ENCODE peak calls at places on chromosome 7, in five cellular contexts. T is transverse colon, K is IMR-90, V is hepatocyte, C is GM23248. A is an unnamed sample. For H3K4me1, the result is how much of the 10 kb centered on the place peaks cover.

GRCh38 chr7:101418694-101419093 is 56.0 kb downstream of the COL26A1 start:
- DNase-seq in T (no peak), C (no peak), V (no peak), K (no peak), A (no peak)

GRCh38 chr7:104363355-104363754 is 35.0 kb downstream of the LHFPL3 start:
- DNase-seq in C (no peak), T (no peak), K (no peak), V (no peak), A (no peak)

GRCh38 chr7:148561099-148561498 is 29.5 kb upstream of the C7orf33 start:
- DNase-seq in V (peak), C (no peak), K (no peak), T (no peak), A (no peak)

GRCh38 chr7:39621261-39621660 is 2.1 kb upstream of the RALA start:
- DNase-seq in T (no peak), V (no peak), C (peak), K (peak), A (no peak)

GRCh38 chr7:142793156-142793555 is 22.4 kb downstream of the PRSS2 start:
- DNase-seq in K (no peak), C (no peak), T (no peak), V (no peak), A (no peak)

GRCh38 chr7:26346611-26347200 is 55.0 kb downstream of the SNX10 start:
- DNase-seq in K (peak), V (no peak), T (peak), C (peak), A (no peak)

GRCh38 chr7:85160223-85160622 is 26.6 kb downstream of the SEMA3D start:
- DNase-seq in V (no peak), C (peak), K (peak), T (no peak), A (no peak)

GRCh38 chr7:96991850-96992623 is 13.3 kb upstream of the DLX6 start:
- DNase-seq in K (no peak), T (no peak), C (no peak), V (no peak), A (no peak)

GRCh38 chr7:17903337-17903736 is 37.0 kb downstream of the SNX13 start:
- DNase-seq in T (no peak), K (no peak), C (no peak), V (no peak), A (no peak)

GRCh38 chr7:33179519-33179918 is 50.2 kb downstream of the BBS9 start:
- DNase-seq in C (no peak), T (no peak), V (no peak), K (no peak), A (no peak)

GRCh38 chr7:75977741-75978140 is 16.7 kb downstream of the TMEM120A start:
- DNase-seq in V (no peak), T (no peak), C (no peak), K (no peak), A (no peak)

GRCh38 chr7:73832806-73833205 is 2.0 kb downstream of the CLDN4 start:
- DNase-seq in V (no peak), C (no peak), K (no peak), T (peak), A (no peak)

DNA sequence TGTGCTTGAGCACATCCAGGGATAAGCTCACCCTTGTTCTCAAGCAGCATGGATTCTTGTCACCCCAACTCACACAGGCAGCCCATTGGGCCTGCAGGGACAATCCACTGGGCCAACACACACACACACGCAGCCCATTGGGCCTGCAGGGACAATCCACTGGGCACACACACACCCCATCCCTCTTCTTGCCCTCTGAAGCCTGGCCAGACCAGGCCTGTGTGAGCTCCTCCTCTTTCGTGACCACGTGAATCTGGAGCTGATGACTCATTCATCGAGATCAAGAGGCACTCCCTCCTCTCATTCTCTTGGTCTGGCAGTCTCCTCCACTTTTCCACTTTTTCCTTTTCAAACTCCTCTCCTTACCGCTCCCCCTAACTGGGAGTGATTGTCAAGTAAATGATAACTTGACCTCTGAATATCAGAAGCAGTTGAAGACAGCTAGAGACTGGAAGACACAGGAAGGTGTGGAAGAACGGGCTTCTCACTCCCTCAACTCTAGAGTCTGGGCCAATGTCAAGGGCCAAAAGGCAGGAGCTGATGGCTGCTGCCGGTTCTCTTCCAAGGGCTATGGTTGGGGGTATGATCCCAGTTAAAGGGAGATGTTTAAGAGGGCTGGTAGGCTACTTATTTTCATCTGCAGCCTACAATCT is 89.7 kb downstream of the HIPK2 start:
- DNase-seq in V (no peak), T (no peak), C (peak), K (peak), A (no peak)
- H3K4me1 ChIP-seq in V (under half), T (under half), C (under half), K (under half), A (under half)

DNA sequence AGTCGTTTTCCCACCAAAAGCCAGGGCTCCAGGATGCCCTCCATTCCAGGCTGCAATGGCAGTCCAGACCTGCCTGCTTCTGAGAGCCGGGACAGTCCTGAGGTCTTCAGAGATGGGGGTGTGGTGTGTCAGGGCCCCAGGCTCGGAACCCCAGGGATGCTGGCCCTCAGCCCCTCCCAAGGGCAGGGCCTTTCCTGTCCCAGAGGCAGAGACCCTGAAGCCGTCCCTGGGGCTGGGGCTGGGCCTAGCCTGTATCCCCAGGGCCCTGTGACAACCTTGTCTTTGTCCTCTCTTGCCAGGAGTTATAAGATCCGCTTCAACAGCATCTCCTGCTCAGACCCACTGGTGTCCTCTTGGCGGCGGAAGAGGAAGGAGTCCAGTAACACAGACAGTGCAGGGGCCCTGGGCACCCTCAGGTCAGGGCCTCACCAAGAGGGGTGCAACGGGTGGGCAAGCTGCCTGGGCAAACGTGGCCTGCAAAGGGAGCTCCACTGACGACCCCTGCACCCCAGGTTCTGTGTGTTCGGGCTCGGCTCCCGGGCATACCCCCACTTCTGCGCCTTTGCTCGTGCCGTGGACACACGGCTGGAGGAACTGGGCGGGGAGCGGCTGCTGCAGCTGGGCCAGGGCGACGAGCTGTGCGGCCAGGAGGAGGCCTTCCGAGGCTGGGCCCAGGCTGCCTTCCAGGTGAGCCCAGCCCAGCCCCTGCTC is 15.9 kb downstream of the NOS3 start:
- DNase-seq in V (peak), C (no peak), T (no peak), K (no peak), A (no peak)
- H3K4me1 ChIP-seq in V (under half), C (under half), T (under half), K (under half), A (under half)

DNA sequence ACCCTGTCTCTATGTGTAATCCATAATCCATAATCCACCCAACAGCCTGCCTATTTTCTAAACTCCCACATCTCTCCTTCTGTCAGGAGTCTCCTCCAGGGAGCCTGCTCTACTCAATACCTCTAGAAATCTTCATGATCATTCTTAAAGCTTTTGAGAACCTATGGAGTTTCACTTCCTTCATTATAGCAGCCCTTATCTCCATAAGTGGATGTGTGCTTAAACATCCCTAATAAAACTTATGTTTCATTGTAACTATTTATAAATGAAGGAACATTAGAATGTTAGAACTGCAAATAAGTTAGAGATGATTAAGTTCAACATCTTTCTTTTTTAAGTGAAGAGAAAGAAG is 8.4 kb downstream of the CPED1 start:
- DNase-seq in K (no peak), C (no peak), V (no peak), T (no peak), A (no peak)
- H3K4me1 ChIP-seq in K (under half), C (under half), V (under half), T (under half), A (under half)

DNA sequence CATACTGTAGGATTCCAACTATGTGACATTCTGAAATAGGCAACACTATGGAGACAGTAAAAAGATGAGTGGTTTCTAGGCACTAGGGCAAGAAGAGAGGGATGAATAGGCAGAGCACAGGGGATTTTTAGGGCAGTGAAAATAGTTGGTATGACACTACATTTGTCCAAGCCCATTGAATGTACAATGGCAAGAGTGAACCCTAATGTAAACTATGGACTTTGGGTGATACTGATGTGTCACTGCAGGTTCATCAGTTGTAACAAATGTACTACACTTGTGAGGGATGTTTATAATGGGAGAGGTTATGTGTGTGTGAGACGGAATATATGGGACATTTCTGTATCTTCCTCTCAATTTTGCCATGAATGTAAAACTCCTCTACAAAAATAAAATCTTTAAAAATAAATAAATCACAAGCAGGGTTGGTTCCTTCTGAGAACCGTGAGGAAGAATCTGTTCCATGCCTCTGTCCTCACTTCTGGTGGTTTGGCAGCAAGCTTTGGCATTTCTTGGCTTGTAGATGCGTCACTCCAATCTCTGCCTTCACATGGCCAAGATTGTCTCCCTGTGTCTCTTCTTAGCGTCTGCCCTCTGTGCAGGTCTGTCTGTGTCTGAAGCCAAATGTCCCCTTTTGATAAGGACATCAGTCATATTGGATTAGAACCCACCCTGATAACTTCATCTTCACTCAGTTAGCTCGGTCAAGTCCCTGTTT is 83.1 kb upstream of the AGBL3 start:
- DNase-seq in C (peak), K (no peak), V (no peak), T (no peak), A (no peak)
- H3K4me1 ChIP-seq in C (half or more), K (under half), V (under half), T (under half), A (half or more)

GRCh38 chr7:150371131-150371995 is 2.7 kb downstream of the REPIN1 start:
- DNase-seq in V (no peak), T (no peak), C (no peak), K (no peak), A (no peak)

GRCh38 chr7:150372271-150373048 is 3.8 kb downstream of the REPIN1 start:
- DNase-seq in C (no peak), K (no peak), V (no peak), T (peak), A (no peak)

GRCh38 chr7:150373049-150373801 is 4.6 kb downstream of the REPIN1 start:
- DNase-seq in K (no peak), T (peak), C (no peak), V (no peak), A (no peak)

GRCh38 chr7:150370612-150371071 is 2.0 kb downstream of the REPIN1 start:
- DNase-seq in C (peak), K (peak), V (no peak), T (no peak), A (no peak)

DNA sequence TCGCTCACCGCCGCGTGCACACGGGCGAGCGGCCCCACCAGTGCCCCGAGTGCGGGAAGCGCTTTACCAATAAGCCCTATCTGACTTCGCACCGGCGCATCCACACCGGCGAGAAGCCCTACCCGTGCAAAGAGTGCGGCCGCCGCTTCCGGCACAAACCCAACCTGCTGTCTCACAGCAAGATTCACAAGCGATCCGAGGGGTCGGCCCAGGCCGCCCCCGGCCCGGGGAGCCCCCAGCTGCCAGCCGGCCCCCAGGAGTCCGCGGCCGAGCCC is 3.3 kb downstream of the REPIN1 start:
- DNase-seq in T (no peak), K (no peak), C (no peak), V (no peak), A (no peak)
- H3K4me1 ChIP-seq in T (half or more), K (under half), C (under half), V (under half), A (under half)

A was measured in Caco-2.